ENCODE peak calls at places on chromosomes 5 and 9, in five cellular contexts. One of them, this sample, is unnamed. For H3K9me3 and H3K4me1, the result is how much of the 10 kb centered on the place peaks cover.

GRCh38 chr9:131567910-131568309 is 22.6 kb downstream of the PRRT1B start:
- DNase-seq in CD8-positive, alpha-beta T cell: no peak
- DNase-seq in CD4-positive, alpha-beta memory T cell: no peak
- DNase-seq in upper lobe of right lung: no peak
- DNase-seq in uterus: no peak
- DNase-seq in this sample: no peak

GRCh38 chr5:73234156-73234555 is 61.2 kb downstream of the TMEM174 start:
- DNase-seq in uterus: no peak
- DNase-seq in CD4-positive, alpha-beta memory T cell: no peak
- DNase-seq in upper lobe of right lung: no peak
- DNase-seq in CD8-positive, alpha-beta T cell: no peak
- DNase-seq in this sample: no peak

GRCh38 chr5:147234825-147235635 is at the start of gene STK32A:
- DNase-seq in CD8-positive, alpha-beta T cell: no peak
- DNase-seq in uterus: peak
- DNase-seq in CD4-positive, alpha-beta memory T cell: no peak
- DNase-seq in upper lobe of right lung: peak
- DNase-seq in this sample: no peak

GRCh38 chr9:121637441-121638222 is 13.8 kb upstream of the DAB2IP start:
- DNase-seq in CD4-positive, alpha-beta memory T cell: no peak
- DNase-seq in uterus: no peak
- DNase-seq in CD8-positive, alpha-beta T cell: no peak
- DNase-seq in upper lobe of right lung: no peak
- DNase-seq in this sample: no peak

GRCh38 chr9:100669968-100670367 is 92.1 kb downstream of the CAVIN4 start:
- DNase-seq in CD4-positive, alpha-beta memory T cell: no peak
- DNase-seq in uterus: no peak
- DNase-seq in CD8-positive, alpha-beta T cell: no peak
- DNase-seq in upper lobe of right lung: no peak
- DNase-seq in this sample: no peak

GRCh38 chr9:136773386-136774044 is 9.2 kb upstream of the LCN15 start:
- DNase-seq in CD4-positive, alpha-beta memory T cell: no peak
- DNase-seq in upper lobe of right lung: peak
- DNase-seq in uterus: no peak
- DNase-seq in CD8-positive, alpha-beta T cell: no peak
- DNase-seq in this sample: no peak

GRCh38 chr5:31364881-31365636 is 166.8 kb downstream of the DROSHA start:
- DNase-seq in uterus: no peak
- DNase-seq in CD8-positive, alpha-beta T cell: no peak
- DNase-seq in CD4-positive, alpha-beta memory T cell: no peak
- DNase-seq in upper lobe of right lung: no peak
- DNase-seq in this sample: no peak

GRCh38 chr5:157485811-157486739 is 26.1 kb downstream of the NIPAL4 start:
- DNase-seq in upper lobe of right lung: no peak
- DNase-seq in CD8-positive, alpha-beta T cell: no peak
- DNase-seq in CD4-positive, alpha-beta memory T cell: no peak
- DNase-seq in uterus: no peak
- DNase-seq in this sample: no peak

GRCh38 chr5:176844706-176845391 is 34.5 kb downstream of the UNC5A start:
- DNase-seq in upper lobe of right lung: no peak
- DNase-seq in uterus: no peak
- DNase-seq in CD8-positive, alpha-beta T cell: no peak
- DNase-seq in CD4-positive, alpha-beta memory T cell: no peak
- DNase-seq in this sample: no peak

GRCh38 chr9:127583605-127584053 is 28.4 kb upstream of the STXBP1 start:
- DNase-seq in upper lobe of right lung: no peak
- DNase-seq in uterus: no peak
- DNase-seq in CD4-positive, alpha-beta memory T cell: no peak
- DNase-seq in CD8-positive, alpha-beta T cell: no peak
- DNase-seq in this sample: no peak

GRCh38 chr5:80243567-80243966 is 12.3 kb downstream of the SERINC5 start:
- DNase-seq in CD4-positive, alpha-beta memory T cell: no peak
- DNase-seq in upper lobe of right lung: no peak
- DNase-seq in uterus: no peak
- DNase-seq in CD8-positive, alpha-beta T cell: no peak
- DNase-seq in this sample: no peak
- H3K9me3 ChIP-seq in CD4-positive, alpha-beta memory T cell: under half
- H3K9me3 ChIP-seq in upper lobe of right lung: under half
- H3K9me3 ChIP-seq in uterus: under half
- H3K9me3 ChIP-seq in CD8-positive, alpha-beta T cell: under half
- H3K9me3 ChIP-seq in this sample: under half

GRCh38 chr9:4831944-4832343 is 39.2 kb downstream of the RCL1 start:
- DNase-seq in upper lobe of right lung: no peak
- DNase-seq in CD8-positive, alpha-beta T cell: no peak
- DNase-seq in uterus: no peak
- DNase-seq in CD4-positive, alpha-beta memory T cell: no peak
- DNase-seq in this sample: no peak
- H3K4me1 ChIP-seq in upper lobe of right lung: under half
- H3K4me1 ChIP-seq in CD8-positive, alpha-beta T cell: under half
- H3K4me1 ChIP-seq in uterus: under half
- H3K4me1 ChIP-seq in CD4-positive, alpha-beta memory T cell: under half
- H3K4me1 ChIP-seq in this sample: under half

GRCh38 chr5:180259260-180259611 is 32.6 kb downstream of the MAPK9 start:
- DNase-seq in CD4-positive, alpha-beta memory T cell: no peak
- DNase-seq in uterus: no peak
- DNase-seq in CD8-positive, alpha-beta T cell: no peak
- DNase-seq in upper lobe of right lung: no peak
- DNase-seq in this sample: no peak
- H3K9me3 ChIP-seq in CD4-positive, alpha-beta memory T cell: half or more
- H3K9me3 ChIP-seq in uterus: under half
- H3K9me3 ChIP-seq in CD8-positive, alpha-beta T cell: half or more
- H3K9me3 ChIP-seq in upper lobe of right lung: half or more
- H3K9me3 ChIP-seq in this sample: half or more

GRCh38 chr5:126103872-126104271 is 319.3 kb upstream of the GRAMD2B start:
- DNase-seq in CD4-positive, alpha-beta memory T cell: no peak
- DNase-seq in uterus: no peak
- DNase-seq in CD8-positive, alpha-beta T cell: no peak
- DNase-seq in upper lobe of right lung: no peak
- DNase-seq in this sample: no peak
- H3K4me1 ChIP-seq in CD4-positive, alpha-beta memory T cell: under half
- H3K4me1 ChIP-seq in uterus: under half
- H3K4me1 ChIP-seq in CD8-positive, alpha-beta T cell: under half
- H3K4me1 ChIP-seq in upper lobe of right lung: under half
- H3K4me1 ChIP-seq in this sample: under half

GRCh38 chr5:172148381-172148780 is 39.6 kb downstream of the STK10 start:
- DNase-seq in upper lobe of right lung: no peak
- DNase-seq in uterus: no peak
- DNase-seq in CD4-positive, alpha-beta memory T cell: no peak
- DNase-seq in CD8-positive, alpha-beta T cell: no peak
- DNase-seq in this sample: no peak
- H3K9me3 ChIP-seq in upper lobe of right lung: under half
- H3K9me3 ChIP-seq in uterus: under half
- H3K9me3 ChIP-seq in CD4-positive, alpha-beta memory T cell: under half
- H3K9me3 ChIP-seq in CD8-positive, alpha-beta T cell: under half
- H3K9me3 ChIP-seq in this sample: under half

GRCh38 chr9:129946596-129946995 is 96.4 kb downstream of the FNBP1 start:
- DNase-seq in CD8-positive, alpha-beta T cell: no peak
- DNase-seq in upper lobe of right lung: no peak
- DNase-seq in CD4-positive, alpha-beta memory T cell: no peak
- DNase-seq in uterus: no peak
- DNase-seq in this sample: no peak
- H3K4me1 ChIP-seq in CD8-positive, alpha-beta T cell: under half
- H3K4me1 ChIP-seq in upper lobe of right lung: under half
- H3K4me1 ChIP-seq in CD4-positive, alpha-beta memory T cell: half or more
- H3K4me1 ChIP-seq in uterus: under half
- H3K4me1 ChIP-seq in this sample: under half

GRCh38 chr9:614421-614820 is 227.1 kb upstream of the DMRT1 start:
- DNase-seq in CD8-positive, alpha-beta T cell: no peak
- DNase-seq in uterus: no peak
- DNase-seq in upper lobe of right lung: no peak
- DNase-seq in CD4-positive, alpha-beta memory T cell: no peak
- DNase-seq in this sample: no peak
- H3K9me3 ChIP-seq in CD8-positive, alpha-beta T cell: under half
- H3K9me3 ChIP-seq in uterus: under half
- H3K9me3 ChIP-seq in upper lobe of right lung: under half
- H3K9me3 ChIP-seq in CD4-positive, alpha-beta memory T cell: under half
- H3K9me3 ChIP-seq in this sample: under half

This sample was measured in effector memory CD4-positive, alpha-beta T cell.